ENCODE peak calls at places on chromosomes 6 and 20, in ten cellular contexts. P, A, H, T, R, S, Y, F, J and G are unnamed samples.

GRCh38 chr6:28598757-28599686 is 73.3 kb downstream of the GPX5 start:
- DNase-seq in P (no peak), A (no peak), H (no peak), T (no peak), R (no peak), S (no peak), Y (no peak), F (no peak), J (no peak), G (no peak)

GRCh38 chr6:162074641-162075040 is 652.9 kb downstream of the PRKN start:
- DNase-seq in P (no peak), A (no peak), H (no peak), T (no peak), R (no peak), S (no peak), Y (no peak), F (no peak), J (no peak), G (no peak)

GRCh38 chr20:62511300-62511914 is 35.6 kb upstream of the GATA5 start:
- DNase-seq in P (no peak), A (no peak), H (no peak), T (no peak), R (no peak), S (no peak), Y (no peak), F (no peak), J (no peak), G (no peak)

GRCh38 chr6:27651371-27651732 is 178.4 kb upstream of the ZNF184 start:
- DNase-seq in P (no peak), A (no peak), H (no peak), T (no peak), R (peak; percentile 61), S (no peak), Y (no peak), F (no peak), J (peak; percentile 21), G (peak; percentile 30)

GRCh38 chr6:26555505-26556262 is 17.5 kb downstream of the HMGN4 start:
- DNase-seq in P (no peak), A (no peak), H (peak; percentile 35), T (no peak), R (no peak), S (peak; percentile 49), Y (peak; percentile 43), F (no peak), J (no peak), G (no peak)

GRCh38 chr6:135759831-135760230 is 91.7 kb upstream of the PDE7B start:
- DNase-seq in P (peak; percentile 19), A (no peak), H (no peak), T (no peak), R (peak; percentile 15), S (peak; percentile 26), Y (peak; percentile 11), F (no peak), J (no peak), G (no peak)

GRCh38 chr6:39051399-39052122 is 3.0 kb downstream of the GLP1R start:
- DNase-seq in P (peak; percentile 29), A (no peak), H (no peak), T (no peak), R (no peak), S (no peak), Y (no peak), F (no peak), J (no peak), G (peak; percentile 13)

GRCh38 chr6:108113557-108114519 is 39.3 kb upstream of the OSTM1 start:
- DNase-seq in P (peak; percentile 36), A (no peak), H (peak; percentile 70), T (no peak), R (peak; percentile 35), S (peak; percentile 27), Y (peak; percentile 58), F (peak; percentile 25), J (peak; percentile 46), G (peak; percentile 67)

GRCh38 chr6:121297699-121298098 is 36.6 kb downstream of the TBC1D32 start:
- DNase-seq in P (no peak), A (no peak), H (peak; percentile 21), T (no peak), R (no peak), S (no peak), Y (peak; percentile 51), F (no peak), J (no peak), G (peak; percentile 6)

GRCh38 chr6:4008324-4009047 is 70.5 kb downstream of the FAM217A start:
- DNase-seq in P (no peak), A (peak; percentile 60), H (peak; percentile 90), T (no peak), R (peak; percentile 56), S (peak; percentile 49), Y (peak; percentile 87), F (no peak), J (no peak), G (peak; percentile 79)

GRCh38 chr6:45314146-45314545 is 14.0 kb upstream of the RUNX2 start:
- DNase-seq in P (no peak), A (no peak), H (peak; percentile 28), T (no peak), R (no peak), S (no peak), Y (no peak), F (no peak), J (no peak), G (no peak)

GRCh38 chr6:106801256-106801655 is 171.9 kb downstream of the QRSL1 start:
- DNase-seq in P (no peak), A (no peak), H (no peak), T (no peak), R (no peak), S (no peak), Y (no peak), F (no peak), J (no peak), G (no peak)

GRCh38 chr6:122400121-122400450 is 634 bp downstream of the HSF2 start:
- DNase-seq in P (no peak), A (no peak), H (peak; percentile 15), T (no peak), R (no peak), S (no peak), Y (peak; percentile 14), F (no peak), J (peak; percentile 10), G (peak; percentile 22)

GRCh38 chr20:7180261-7181045 is 413.0 kb downstream of the BMP2 start:
- DNase-seq in P (no peak), A (no peak), H (peak; percentile 22), T (no peak), R (no peak), S (no peak), Y (peak; percentile 66), F (no peak), J (no peak), G (peak; percentile 88)

GRCh38 chr20:51444922-51445438 is 97.5 kb downstream of the NFATC2 start:
- DNase-seq in P (no peak), A (no peak), H (no peak), T (no peak), R (no peak), S (no peak), Y (no peak), F (no peak), J (no peak), G (no peak)

GRCh38 chr20:33894798-33895197 is 83.7 kb downstream of the CHMP4B start:
- DNase-seq in P (no peak), A (no peak), H (peak; percentile 77), T (no peak), R (no peak), S (no peak), Y (no peak), F (no peak), J (no peak), G (no peak)

GRCh38 chr20:32155017-32155965 is 45.8 kb downstream of the TM9SF4 start:
- DNase-seq in P (peak; percentile 68), A (peak; percentile 29), H (peak; percentile 93), T (peak; percentile 67), R (no peak), S (peak; percentile 45), Y (peak; percentile 90), F (no peak), J (peak; percentile 35), G (peak; percentile 95)
- TF ChIP-seq CTCF in P (peak; percentile 11), A (peak; percentile 30), H (no peak), T (no peak), R (no peak), S (peak; percentile 27), Y (no peak), F (no peak), J (peak; percentile 59), G (no peak)

DNA sequence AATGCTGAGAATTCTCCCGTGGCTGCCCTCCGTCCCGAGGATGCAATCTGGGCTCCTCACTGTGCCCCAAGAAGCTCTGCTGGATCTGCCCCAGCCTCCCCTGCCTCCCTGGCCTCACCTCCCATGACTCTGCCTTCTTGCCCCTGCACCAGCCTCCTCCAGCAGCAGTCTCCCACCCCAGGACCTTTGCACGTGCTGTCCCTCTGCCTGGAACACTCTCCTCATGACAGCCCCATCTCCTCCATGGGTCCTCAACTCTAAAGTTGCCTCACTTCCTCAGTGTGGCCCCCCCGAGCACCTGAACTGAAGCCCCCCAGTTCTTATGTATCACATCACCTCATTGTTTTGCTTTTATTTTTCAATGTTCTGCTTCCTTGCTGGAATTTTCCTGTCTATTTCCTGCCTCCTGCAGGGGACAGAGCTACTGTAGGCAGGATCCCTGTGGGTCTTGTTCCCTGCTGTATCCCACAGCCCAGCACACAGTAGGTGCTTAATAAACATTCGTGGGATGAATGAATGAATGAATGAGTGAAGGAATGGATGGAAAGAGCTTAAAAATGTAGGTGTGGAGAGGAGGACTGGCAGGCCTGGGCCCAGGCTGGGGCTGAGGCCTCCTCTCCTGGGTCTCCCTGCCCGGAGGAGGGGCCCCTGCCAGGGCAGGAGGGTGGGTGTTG is 42.2 kb downstream of the CEBPB start:
- DNase-seq in P (no peak), A (no peak), H (no peak), T (no peak), R (no peak), S (no peak), Y (no peak), F (no peak), J (no peak), G (no peak)
- TF ChIP-seq CTCF in P (no peak), A (no peak), H (no peak), T (no peak), R (no peak), S (no peak), Y (no peak), F (no peak), J (no peak), G (no peak)

GRCh38 chr6:36139431-36139830 is 9.1 kb downstream of the MAPK13 start:
- DNase-seq in P (no peak), A (no peak), H (peak; percentile 51), T (no peak), R (no peak), S (no peak), Y (no peak), F (no peak), J (no peak), G (no peak)
- TF ChIP-seq CTCF in P (no peak), A (no peak), H (peak; percentile 21), T (no peak), R (peak; percentile 23), S (peak; percentile 15), Y (peak; percentile 26), F (no peak), J (peak; percentile 52), G (no peak)

DNA sequence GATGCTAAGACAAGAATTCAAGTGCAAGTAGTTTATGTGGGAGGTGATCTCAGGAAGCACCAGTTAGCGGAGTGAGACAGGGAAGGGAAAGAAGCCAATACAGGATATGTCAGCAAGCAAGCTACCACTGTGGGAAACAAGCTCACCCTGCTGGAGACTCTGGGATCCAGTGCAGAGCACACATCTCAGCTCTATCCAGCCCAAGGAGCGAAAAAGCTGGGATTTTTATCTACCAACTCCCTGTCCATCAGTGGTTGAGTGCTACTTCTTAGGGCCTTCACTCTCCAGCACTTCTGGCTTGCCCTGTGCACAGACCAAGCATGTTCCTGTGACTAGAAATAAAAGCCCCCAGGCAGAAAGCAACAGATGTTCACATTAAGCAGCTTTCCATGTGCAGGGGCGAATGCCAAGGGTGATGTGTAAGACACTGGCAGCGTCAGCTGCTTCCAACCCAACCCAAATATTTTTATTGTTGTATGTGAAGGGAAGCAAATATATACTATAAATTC is 10.8 kb upstream of the RNF24 start:
- DNase-seq in P (no peak), A (peak; percentile 36), H (peak; percentile 93), T (no peak), R (no peak), S (no peak), Y (peak; percentile 94), F (no peak), J (no peak), G (peak; percentile 79)
- TF ChIP-seq CTCF in P (no peak), A (no peak), H (peak; percentile 68), T (no peak), R (no peak), S (no peak), Y (peak; percentile 81), F (no peak), J (peak; percentile 15), G (peak; percentile 11)